ENCODE peak calls at places on chromosomes 13 and 19, in seven cellular contexts. One of them, this sample, is unnamed.
A peak's percentile ranks its signal among the peaks of the same experiment; 100 is the strongest.

GRCh38 chr19:2629491-2630351 is 72.8 kb downstream of the GNG7 start:
- DNase-seq in astrocyte of the cerebellum: no peak
- DNase-seq in IMR-90: no peak
- DNase-seq in lower lobe of right lung: no peak
- DNase-seq in PC-3: no peak
- DNase-seq in choroid plexus epithelial cell: no peak
- DNase-seq in BJ: no peak
- DNase-seq in this sample: no peak

GRCh38 chr13:97121894-97122293 is 100.2 kb upstream of the MBNL2 start:
- DNase-seq in astrocyte of the cerebellum: no peak
- DNase-seq in IMR-90: peak; percentile 54
- DNase-seq in choroid plexus epithelial cell: no peak
- DNase-seq in lower lobe of right lung: no peak
- DNase-seq in PC-3: peak; percentile 53
- DNase-seq in BJ: no peak
- DNase-seq in this sample: no peak

GRCh38 chr13:22090114-22090513 is 419.2 kb downstream of the FGF9 start:
- DNase-seq in IMR-90: no peak
- DNase-seq in BJ: no peak
- DNase-seq in astrocyte of the cerebellum: no peak
- DNase-seq in lower lobe of right lung: no peak
- DNase-seq in choroid plexus epithelial cell: no peak
- DNase-seq in PC-3: no peak
- DNase-seq in this sample: no peak

GRCh38 chr19:18519962-18520847 is 1.7 kb downstream of the ELL start:
- DNase-seq in astrocyte of the cerebellum: peak; percentile 29
- DNase-seq in PC-3: peak; percentile 90
- DNase-seq in lower lobe of right lung: no peak
- DNase-seq in choroid plexus epithelial cell: peak; percentile 83
- DNase-seq in IMR-90: peak; percentile 85
- DNase-seq in BJ: peak; percentile 34
- DNase-seq in this sample: no peak

GRCh38 chr13:20192470-20193141 is at the start of gene GJB2:
- DNase-seq in PC-3: peak; percentile 49
- DNase-seq in astrocyte of the cerebellum: no peak
- DNase-seq in lower lobe of right lung: no peak
- DNase-seq in IMR-90: no peak
- DNase-seq in BJ: no peak
- DNase-seq in choroid plexus epithelial cell: no peak
- DNase-seq in this sample: no peak

GRCh38 chr19:11457831-11458230 is 22.4 kb downstream of the PRKCSH start:
- DNase-seq in IMR-90: no peak
- DNase-seq in astrocyte of the cerebellum: no peak
- DNase-seq in PC-3: no peak
- DNase-seq in choroid plexus epithelial cell: no peak
- DNase-seq in BJ: no peak
- DNase-seq in lower lobe of right lung: no peak
- DNase-seq in this sample: no peak

GRCh38 chr13:66974174-66974573 is 256.0 kb downstream of the PCDH9 start:
- DNase-seq in choroid plexus epithelial cell: peak; percentile 6
- DNase-seq in IMR-90: peak; percentile 13
- DNase-seq in astrocyte of the cerebellum: no peak
- DNase-seq in BJ: no peak
- DNase-seq in lower lobe of right lung: no peak
- DNase-seq in PC-3: no peak
- DNase-seq in this sample: no peak

GRCh38 chr19:14006766-14007562 is 844 bp upstream of the RFX1 start:
- DNase-seq in PC-3: no peak
- DNase-seq in IMR-90: no peak
- DNase-seq in lower lobe of right lung: peak; percentile 92
- DNase-seq in BJ: no peak
- DNase-seq in choroid plexus epithelial cell: no peak
- DNase-seq in astrocyte of the cerebellum: no peak
- DNase-seq in this sample: no peak

GRCh38 chr13:113857531-113858195 is 6.2 kb downstream of the GAS6 start:
- DNase-seq in astrocyte of the cerebellum: no peak
- DNase-seq in PC-3: no peak
- DNase-seq in IMR-90: no peak
- DNase-seq in BJ: no peak
- DNase-seq in choroid plexus epithelial cell: no peak
- DNase-seq in lower lobe of right lung: peak; percentile 31
- DNase-seq in this sample: no peak

GRCh38 chr13:95153647-95154405 is 147.4 kb downstream of the ABCC4 start:
- DNase-seq in PC-3: peak; percentile 41
- DNase-seq in astrocyte of the cerebellum: peak; percentile 6
- DNase-seq in BJ: no peak
- DNase-seq in lower lobe of right lung: no peak
- DNase-seq in choroid plexus epithelial cell: peak; percentile 28
- DNase-seq in IMR-90: peak; percentile 21
- DNase-seq in this sample: no peak

GRCh38 chr13:110869231-110869804 is 45.6 kb downstream of the ANKRD10 start:
- DNase-seq in choroid plexus epithelial cell: no peak
- DNase-seq in PC-3: no peak
- DNase-seq in BJ: no peak
- DNase-seq in astrocyte of the cerebellum: no peak
- DNase-seq in IMR-90: no peak
- DNase-seq in lower lobe of right lung: no peak
- DNase-seq in this sample: no peak

GRCh38 chr19:49802836-49803528 is 10.1 kb downstream of the FUZ start:
- DNase-seq in BJ: no peak
- DNase-seq in choroid plexus epithelial cell: no peak
- DNase-seq in lower lobe of right lung: no peak
- DNase-seq in astrocyte of the cerebellum: no peak
- DNase-seq in IMR-90: no peak
- DNase-seq in PC-3: no peak
- DNase-seq in this sample: no peak

GRCh38 chr19:46471116-46471733 is at the start of gene PNMA8A:
- DNase-seq in astrocyte of the cerebellum: no peak
- DNase-seq in lower lobe of right lung: peak; percentile 62
- DNase-seq in IMR-90: peak; percentile 57
- DNase-seq in choroid plexus epithelial cell: peak; percentile 77
- DNase-seq in BJ: no peak
- DNase-seq in PC-3: no peak
- DNase-seq in this sample: no peak

GRCh38 chr19:46471778-46472543 is 598 bp upstream of the PNMA8A start:
- DNase-seq in lower lobe of right lung: no peak
- DNase-seq in PC-3: no peak
- DNase-seq in choroid plexus epithelial cell: no peak
- DNase-seq in astrocyte of the cerebellum: no peak
- DNase-seq in BJ: no peak
- DNase-seq in IMR-90: no peak
- DNase-seq in this sample: no peak

GRCh38 chr19:46469541-46470185 is 1.7 kb downstream of the PNMA8A start:
- DNase-seq in lower lobe of right lung: no peak
- DNase-seq in PC-3: no peak
- DNase-seq in BJ: no peak
- DNase-seq in astrocyte of the cerebellum: no peak
- DNase-seq in IMR-90: no peak
- DNase-seq in choroid plexus epithelial cell: no peak
- DNase-seq in this sample: no peak

GRCh38 chr19:46472592-46472991 is 1.2 kb upstream of the PNMA8A start:
- DNase-seq in IMR-90: no peak
- DNase-seq in PC-3: no peak
- DNase-seq in lower lobe of right lung: no peak
- DNase-seq in choroid plexus epithelial cell: no peak
- DNase-seq in astrocyte of the cerebellum: no peak
- DNase-seq in BJ: no peak
- DNase-seq in this sample: no peak

DNA sequence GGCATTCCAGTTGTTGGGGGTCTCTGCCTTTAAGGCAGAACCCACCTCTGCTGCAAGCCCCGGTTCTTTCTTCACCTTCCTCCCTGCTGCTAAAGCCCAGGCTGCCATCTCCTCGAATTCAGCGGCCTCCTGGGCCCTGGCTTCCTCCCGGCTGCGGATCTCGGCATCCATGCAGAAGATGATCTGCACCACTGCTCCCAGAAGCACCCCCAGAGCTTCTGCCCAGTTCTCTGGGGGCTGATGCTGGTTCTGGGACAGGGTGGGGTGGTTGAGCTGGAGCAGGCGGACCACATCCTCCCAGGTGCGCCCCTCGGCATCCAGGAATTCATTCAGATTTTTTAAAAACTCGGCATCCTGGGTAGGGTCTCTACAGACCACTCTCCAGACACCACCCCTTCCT is 987 bp downstream of the PNMA8A start:
- DNase-seq in astrocyte of the cerebellum: no peak
- DNase-seq in BJ: no peak
- DNase-seq in IMR-90: no peak
- DNase-seq in choroid plexus epithelial cell: no peak
- DNase-seq in PC-3: no peak
- DNase-seq in lower lobe of right lung: no peak
- DNase-seq in this sample: no peak
- H3K4me3 ChIP-seq in astrocyte of the cerebellum: no peak overlapping the region
- H3K4me3 ChIP-seq in BJ: no peak overlapping the region
- H3K4me3 ChIP-seq in IMR-90: no peak overlapping the region
- H3K4me3 ChIP-seq in choroid plexus epithelial cell: no peak overlapping the region
- H3K4me3 ChIP-seq in PC-3: no peak overlapping the region
- H3K4me3 ChIP-seq in lower lobe of right lung: no peak overlapping the region
- H3K4me3 ChIP-seq in this sample: no peak overlapping the region

GRCh38 chr13:44412341-44412935 is 38.8 kb downstream of the SERP2 start:
- DNase-seq in PC-3: no peak
- DNase-seq in choroid plexus epithelial cell: no peak
- DNase-seq in IMR-90: no peak
- DNase-seq in BJ: no peak
- DNase-seq in lower lobe of right lung: no peak
- DNase-seq in astrocyte of the cerebellum: no peak
- DNase-seq in this sample: no peak

GRCh38 chr13:44409595-44409994 is 36.0 kb downstream of the SERP2 start:
- DNase-seq in astrocyte of the cerebellum: no peak
- DNase-seq in IMR-90: no peak
- DNase-seq in BJ: no peak
- DNase-seq in choroid plexus epithelial cell: no peak
- DNase-seq in lower lobe of right lung: no peak
- DNase-seq in PC-3: no peak
- DNase-seq in this sample: no peak

GRCh38 chr13:44411841-44412240 is 38.2 kb downstream of the SERP2 start:
- DNase-seq in astrocyte of the cerebellum: no peak
- DNase-seq in lower lobe of right lung: no peak
- DNase-seq in choroid plexus epithelial cell: no peak
- DNase-seq in IMR-90: no peak
- DNase-seq in PC-3: no peak
- DNase-seq in BJ: no peak
- DNase-seq in this sample: no peak

GRCh38 chr13:44407891-44408290 is 34.3 kb downstream of the SERP2 start:
- DNase-seq in IMR-90: no peak
- DNase-seq in astrocyte of the cerebellum: no peak
- DNase-seq in lower lobe of right lung: no peak
- DNase-seq in choroid plexus epithelial cell: no peak
- DNase-seq in BJ: no peak
- DNase-seq in PC-3: peak; percentile 51
- DNase-seq in this sample: no peak

DNA sequence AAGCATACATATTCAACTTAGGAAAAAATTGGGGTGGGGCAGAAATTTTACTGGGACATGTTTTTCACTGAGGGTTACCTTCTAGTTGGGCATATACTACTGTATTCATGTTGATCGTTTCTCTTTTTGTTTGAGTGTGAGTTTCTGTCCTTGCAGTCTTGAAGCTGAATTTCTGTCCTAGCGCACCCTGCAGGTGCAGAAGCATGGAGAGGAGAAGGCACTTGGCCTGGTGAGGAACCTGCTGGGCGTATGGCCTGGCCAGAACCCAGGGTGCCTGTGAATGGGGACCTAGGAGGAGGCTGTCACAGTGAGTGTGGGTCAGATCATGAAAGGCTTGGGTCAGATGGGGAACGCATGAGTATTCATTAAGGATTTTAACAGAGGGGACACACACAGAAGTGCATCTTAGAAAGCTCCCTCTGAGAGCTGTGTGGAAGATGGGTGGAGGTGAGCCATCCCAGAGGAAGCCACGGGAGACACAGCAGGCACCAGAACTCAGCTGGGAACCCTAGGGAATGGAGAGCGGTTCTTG is 36.8 kb downstream of the SERP2 start:
- DNase-seq in lower lobe of right lung: no peak
- DNase-seq in BJ: no peak
- DNase-seq in astrocyte of the cerebellum: no peak
- DNase-seq in IMR-90: no peak
- DNase-seq in PC-3: no peak
- DNase-seq in choroid plexus epithelial cell: no peak
- DNase-seq in this sample: no peak
- TF ChIP-seq CTCF in lower lobe of right lung: no peak
- TF ChIP-seq CTCF in BJ: no peak
- TF ChIP-seq CTCF in astrocyte of the cerebellum: no peak
- TF ChIP-seq CTCF in IMR-90: no peak
- TF ChIP-seq CTCF in PC-3: no peak
- TF ChIP-seq CTCF in choroid plexus epithelial cell: peak; percentile 23
- TF ChIP-seq CTCF in this sample: no peak

GRCh38 chr19:7869910-7870511 is 4.2 kb downstream of the PRR36 start:
- DNase-seq in IMR-90: peak; percentile 8
- DNase-seq in lower lobe of right lung: peak; percentile 70
- DNase-seq in astrocyte of the cerebellum: no peak
- DNase-seq in BJ: no peak
- DNase-seq in choroid plexus epithelial cell: peak; percentile 28
- DNase-seq in PC-3: peak; percentile 87
- DNase-seq in this sample: no peak
- H3K4me3 ChIP-seq in IMR-90: peak overlapping the region; percentile 43
- H3K4me3 ChIP-seq in lower lobe of right lung: peak overlapping the region; percentile 55
- H3K4me3 ChIP-seq in astrocyte of the cerebellum: peak overlapping the region; percentile 19
- H3K4me3 ChIP-seq in BJ: peak overlapping the region; percentile 51
- H3K4me3 ChIP-seq in choroid plexus epithelial cell: no peak overlapping the region
- H3K4me3 ChIP-seq in PC-3: peak overlapping the region; percentile 72
- H3K4me3 ChIP-seq in this sample: no peak overlapping the region

DNA sequence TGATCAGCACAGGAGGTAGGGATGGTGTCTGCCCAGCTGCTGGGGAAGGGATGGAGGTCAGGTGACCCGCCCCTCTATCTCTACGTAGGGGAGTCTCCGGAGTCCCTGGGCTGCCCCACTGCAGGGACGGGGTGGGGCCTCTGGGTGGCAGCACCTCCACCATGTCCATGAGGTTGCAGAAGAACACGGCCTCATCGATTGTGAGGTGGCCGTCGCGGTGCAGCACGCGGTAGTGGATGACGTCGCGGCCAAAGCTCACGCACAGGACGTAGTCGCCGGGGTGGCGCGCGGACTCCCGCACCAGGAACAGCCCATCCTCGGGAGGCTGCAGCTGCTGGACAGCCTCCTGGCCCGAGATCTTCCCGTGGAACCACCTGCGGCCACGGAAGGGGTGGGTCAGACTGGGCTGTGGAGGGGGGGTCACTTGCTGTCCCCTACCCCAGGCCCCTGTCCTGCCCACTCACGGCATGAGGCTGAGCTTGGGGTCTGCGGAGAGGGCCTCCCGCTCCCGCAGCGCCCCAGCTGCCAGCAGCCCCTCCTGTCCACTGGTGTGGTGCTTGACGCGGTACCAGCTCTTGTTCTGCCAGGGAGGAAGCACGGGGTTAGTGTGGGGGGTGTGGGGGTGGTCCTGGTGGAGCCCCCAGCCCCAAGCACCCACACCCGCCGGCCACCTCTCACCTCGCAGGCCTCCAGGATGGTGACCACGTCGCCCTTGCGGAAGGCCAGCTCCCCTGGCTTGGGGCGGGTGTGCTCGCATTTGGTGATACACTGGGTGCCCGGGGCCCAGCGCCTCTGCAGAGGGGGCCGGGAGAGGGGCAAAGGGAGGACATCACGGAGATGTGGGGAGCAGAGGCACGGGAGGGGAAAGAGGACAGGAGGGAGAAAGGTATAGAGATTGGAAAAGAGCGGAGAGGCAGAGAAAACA is 2.3 kb downstream of the MATK start:
- DNase-seq in astrocyte of the cerebellum: no peak
- DNase-seq in PC-3: peak; percentile 8
- DNase-seq in BJ: no peak
- DNase-seq in lower lobe of right lung: no peak
- DNase-seq in IMR-90: no peak
- DNase-seq in choroid plexus epithelial cell: no peak
- DNase-seq in this sample: no peak
- TF ChIP-seq CTCF in astrocyte of the cerebellum: no peak
- TF ChIP-seq CTCF in PC-3: peak; percentile 47
- TF ChIP-seq CTCF in BJ: no peak
- TF ChIP-seq CTCF in lower lobe of right lung: peak; percentile 40
- TF ChIP-seq CTCF in IMR-90: peak; percentile 8
- TF ChIP-seq CTCF in choroid plexus epithelial cell: peak; percentile 28
- TF ChIP-seq CTCF in this sample: peak; percentile 24

This sample was measured in AG09309.